ENCODE peak calls at places on chromosome 1, in eight cellular contexts. Q is transverse colon, Y is stomach, B is HCT116, G is sigmoid colon, P is spleen, U is breast epithelium, T is HL-60. Z is an unnamed sample.
A peak's percentile ranks its signal among the peaks of the same experiment; 100 is the strongest.

GRCh38 chr1:32066489-32066873 is 6.3 kb upstream of the TMEM39B start:
- DNase-seq in Q (peak; percentile 52), Y (peak; percentile 53), B (peak; percentile 48), G (peak; percentile 85), P (no peak), U (no peak), T (peak; percentile 97), Z (peak; percentile 82)

GRCh38 chr1:11028018-11028417 is 15.6 kb downstream of the TARDBP start:
- DNase-seq in Q (no peak), Y (no peak), B (no peak), G (no peak), P (no peak), U (no peak), T (no peak), Z (no peak)

GRCh38 chr1:16630661-16631247 is 17.4 kb upstream of the NBPF1 start:
- DNase-seq in Q (peak; percentile 24), Y (peak; percentile 34), B (no peak), G (peak; percentile 73), P (peak; percentile 83), U (peak; percentile 53), T (no peak), Z (peak; percentile 86)

GRCh38 chr1:151887028-151887427 is 22.3 kb downstream of the THEM4 start:
- DNase-seq in Q (no peak), Y (no peak), B (no peak), G (no peak), P (no peak), U (no peak), T (no peak), Z (no peak)

GRCh38 chr1:60423181-60423780 is 349.7 kb upstream of the C1orf87 start:
- DNase-seq in Q (no peak), Y (no peak), B (no peak), G (no peak), P (no peak), U (no peak), T (no peak), Z (no peak)

GRCh38 chr1:145978860-145979745 is 14.6 kb downstream of the POLR3GL start:
- DNase-seq in Q (peak; percentile 96), Y (peak; percentile 91), B (peak; percentile 96), G (peak; percentile 98), P (peak; percentile 92), U (peak; percentile 76), T (peak; percentile 98), Z (peak; percentile 96)

GRCh38 chr1:214277704-214278635 is 3.0 kb upstream of the SMYD2 start:
- DNase-seq in Q (no peak), Y (no peak), B (no peak), G (no peak), P (no peak), U (no peak), T (no peak), Z (no peak)

GRCh38 chr1:108053291-108054023 is 88.5 kb upstream of the VAV3 start:
- DNase-seq in Q (no peak), Y (no peak), B (no peak), G (peak; percentile 50), P (no peak), U (no peak), T (peak; percentile 20), Z (no peak)

GRCh38 chr1:36137776-36138175 is 11.5 kb downstream of the TRAPPC3 start:
- DNase-seq in Q (no peak), Y (no peak), B (no peak), G (no peak), P (no peak), U (no peak), T (no peak), Z (no peak)

GRCh38 chr1:47738560-47739182 is 258.5 kb downstream of the TRABD2B start:
- DNase-seq in Q (peak; percentile 57), Y (peak; percentile 56), B (no peak), G (no peak), P (no peak), U (no peak), T (no peak), Z (no peak)

GRCh38 chr1:219465247-219466093 is 147.4 kb downstream of the ZC3H11B start:
- DNase-seq in Q (no peak), Y (no peak), B (no peak), G (no peak), P (no peak), U (no peak), T (no peak), Z (no peak)

GRCh38 chr1:245754463-245754961 is 599.7 kb downstream of the KIF26B start:
- DNase-seq in Q (no peak), Y (no peak), B (no peak), G (no peak), P (no peak), U (no peak), T (peak; percentile 33), Z (no peak)

GRCh38 chr1:247332215-247332900 is 691 bp upstream of the ZNF496 start:
- DNase-seq in Q (peak; percentile 61), Y (peak; percentile 54), B (no peak), G (peak; percentile 78), P (peak; percentile 91), U (no peak), T (peak; percentile 34), Z (no peak)

GRCh38 chr1:225849905-225850304 is 32.3 kb downstream of the TMEM63A start:
- DNase-seq in Q (peak; percentile 47), Y (peak; percentile 34), B (no peak), G (no peak), P (peak; percentile 88), U (no peak), T (no peak), Z (no peak)

GRCh38 chr1:86365890-86366289 is 30.2 kb downstream of the ODF2L start:
- DNase-seq in Q (no peak), Y (no peak), B (no peak), G (no peak), P (no peak), U (no peak), T (no peak), Z (no peak)
- TF ChIP-seq POLR2AphosphoS5 in Q (no peak), Y (no peak), B (no peak), G (no peak), P (no peak), U (no peak), T (no peak), Z (no peak)

GRCh38 chr1:17671741-17672140 is 83.4 kb upstream of the ACTL8 start:
- DNase-seq in Q (no peak), Y (no peak), B (no peak), G (no peak), P (no peak), U (no peak), T (no peak), Z (no peak)
- H3K27me3 ChIP-seq in Q (no peaks in the 10 kb centered on the region), Y (no peaks in the 10 kb centered on the region), B (no peaks in the 10 kb centered on the region), G (no peaks in the 10 kb centered on the region), P (no peaks in the 10 kb centered on the region), U (no peaks in the 10 kb centered on the region), T (no peaks in the 10 kb centered on the region), Z (no peaks in the 10 kb centered on the region)

GRCh38 chr1:211654838-211655787 is 20.3 kb downstream of the NEK2 start:
- DNase-seq in Q (peak; percentile 90), Y (peak; percentile 92), B (peak; percentile 67), G (peak; percentile 94), P (peak; percentile 95), U (peak; percentile 87), T (peak; percentile 82), Z (peak; percentile 92)
- TF ChIP-seq POLR2AphosphoS5 in Q (no peak), Y (no peak), B (no peak), G (no peak), P (no peak), U (no peak), T (no peak), Z (no peak)

GRCh38 chr1:8335246-8335645 is 17.3 kb downstream of the SLC45A1 start:
- DNase-seq in Q (no peak), Y (no peak), B (no peak), G (no peak), P (no peak), U (no peak), T (no peak), Z (no peak)

GRCh38 chr1:8339203-8339600 is 21.3 kb downstream of the SLC45A1 start:
- DNase-seq in Q (no peak), Y (no peak), B (no peak), G (no peak), P (no peak), U (no peak), T (no peak), Z (no peak)

GRCh38 chr1:8340456-8340855 is 22.5 kb downstream of the SLC45A1 start:
- DNase-seq in Q (no peak), Y (no peak), B (no peak), G (no peak), P (no peak), U (no peak), T (no peak), Z (no peak)

GRCh38 chr1:8338526-8339202 is 20.8 kb downstream of the SLC45A1 start:
- DNase-seq in Q (no peak), Y (no peak), B (no peak), G (no peak), P (no peak), U (no peak), T (no peak), Z (no peak)

DNA sequence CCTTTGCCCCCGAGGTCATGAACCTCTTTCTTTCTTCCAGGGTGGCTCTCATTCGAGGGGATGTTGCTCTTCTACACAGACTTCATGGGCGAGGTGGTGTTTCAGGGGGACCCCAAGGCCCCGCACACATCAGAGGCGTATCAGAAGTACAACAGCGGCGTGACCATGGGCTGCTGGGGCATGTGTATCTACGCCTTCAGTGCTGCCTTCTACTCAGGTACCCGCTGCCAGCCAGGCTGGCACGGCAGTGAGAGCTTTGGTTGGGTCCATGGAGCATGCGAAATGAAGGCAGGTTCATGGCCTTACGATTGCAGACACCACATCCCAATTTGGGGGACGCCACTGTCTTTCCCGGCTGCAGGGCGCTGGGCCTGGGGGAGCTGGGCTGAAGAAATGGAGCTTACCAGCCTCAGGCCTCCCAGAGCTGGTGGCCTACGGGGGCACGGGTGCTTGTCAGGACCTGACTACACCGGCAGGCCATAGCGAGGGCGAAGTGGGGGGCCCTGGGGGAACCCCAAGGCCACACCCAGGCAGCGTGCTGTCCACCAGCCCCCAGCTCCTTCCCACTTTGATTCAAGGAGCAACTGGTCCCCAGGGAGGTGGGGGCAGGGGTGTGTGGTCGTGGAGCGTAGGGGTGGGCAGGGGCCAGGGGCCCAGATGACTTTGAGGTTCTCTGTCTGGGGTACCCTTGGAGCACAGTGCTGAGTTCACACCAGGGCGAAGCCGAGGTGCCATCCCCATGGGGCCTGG is 20.0 kb downstream of the SLC45A1 start:
- DNase-seq in Q (no peak), Y (no peak), B (no peak), G (no peak), P (no peak), U (no peak), T (no peak), Z (no peak)
- H3K27me3 ChIP-seq in Q (no peaks in the 10 kb centered on the region), Y (no peaks in the 10 kb centered on the region), B (no peaks in the 10 kb centered on the region), G (no peaks in the 10 kb centered on the region), P (no peaks in the 10 kb centered on the region), U (no peaks in the 10 kb centered on the region), T (no peaks in the 10 kb centered on the region), Z (no peaks in the 10 kb centered on the region)